ENCODE peak calls at places on chromosomes 11 and 22, in seven cellular contexts. M is right lobe of liver, C is IMR-90, E is fibroblast of pulmonary artery, O is retinal pigment epithelial cell, Z is spleen, H is astrocyte of the spinal cord. J is an unnamed sample.

GRCh38 chr11:64864473-64865285 is 13.7 kb downstream of the EHD1 start:
- DNase-seq in M (peak), Z (peak), O (no peak), E (peak), H (peak), C (peak), J (peak)

GRCh38 chr11:102849319-102849718 is 5.9 kb upstream of the MMP3 start:
- DNase-seq in H (peak), E (peak), C (peak), O (no peak), Z (no peak), M (no peak), J (peak)

GRCh38 chr11:17504330-17505107 is 27.9 kb upstream of the ABCC8 start:
- DNase-seq in Z (peak), E (peak), M (peak), O (no peak), H (peak), C (peak), J (peak)

GRCh38 chr11:111663820-111664219 is 61.6 kb downstream of the SIK2 start:
- DNase-seq in O (peak), M (no peak), E (peak), H (no peak), C (no peak), Z (no peak), J (peak)

GRCh38 chr11:95599959-95600586 is 189.5 kb downstream of the FAM76B start:
- DNase-seq in Z (no peak), H (no peak), O (peak), C (no peak), E (no peak), M (no peak), J (no peak)

GRCh38 chr11:2562181-2562581 is 117.4 kb downstream of the KCNQ1 start:
- DNase-seq in M (peak), H (no peak), Z (peak), E (no peak), O (no peak), C (no peak), J (no peak)

GRCh38 chr11:31995525-31996123 is 95.2 kb upstream of the RCN1 start:
- DNase-seq in E (peak), C (peak), O (no peak), Z (no peak), H (peak), M (no peak), J (peak)

GRCh38 chr11:124761301-124762021 is 629 bp downstream of the ESAM start:
- DNase-seq in H (no peak), E (no peak), O (no peak), M (no peak), C (no peak), Z (no peak), J (no peak)

GRCh38 chr11:60914620-60915249 is 777 bp downstream of the TMEM109 start:
- DNase-seq in C (peak), H (peak), M (peak), E (peak), Z (no peak), O (no peak), J (peak)

GRCh38 chr11:1855886-1856265 is 3.0 kb downstream of the LSP1 start:
- DNase-seq in Z (peak), H (no peak), M (no peak), E (no peak), C (no peak), O (no peak), J (no peak)

GRCh38 chr11:120331301-120331966 is 4.8 kb upstream of the ARHGEF12 start:
- DNase-seq in O (peak), E (peak), H (peak), M (no peak), C (peak), Z (no peak), J (peak)

GRCh38 chr11:72703281-72704008 is 29.2 kb upstream of the PDE2A start:
- DNase-seq in E (peak), Z (no peak), H (peak), O (no peak), M (no peak), C (peak), J (peak)

GRCh38 chr22:40560551-40560950 is 76.0 kb downstream of the MRTFA start:
- DNase-seq in O (no peak), H (peak), Z (no peak), E (peak), M (no peak), C (peak), J (peak)

GRCh38 chr11:15616130-15617105 is 501.7 kb downstream of the INSC start:
- DNase-seq in O (no peak), H (no peak), Z (no peak), M (no peak), E (no peak), C (no peak), J (no peak)

GRCh38 chr11:87298155-87298554 is 260.4 kb downstream of the TMEM135 start:
- DNase-seq in H (no peak), M (no peak), O (no peak), Z (no peak), E (no peak), C (no peak), J (no peak)

GRCh38 chr11:19332476-19332875 is 91.7 kb upstream of the E2F8 start:
- DNase-seq in O (no peak), C (no peak), Z (no peak), M (no peak), H (no peak), E (no peak), J (no peak)

GRCh38 chr11:8717876-8718753 is 35.5 kb downstream of the RPL27A start:
- DNase-seq in E (peak), M (peak), O (peak), C (peak), H (peak), Z (no peak), J (peak)

GRCh38 chr11:288328-289144 is at the start of gene PGGHG:
- DNase-seq in Z (peak), H (no peak), E (peak), M (peak), O (no peak), C (no peak), J (peak)

GRCh38 chr22:30564045-30564765 is 10.3 kb downstream of the GAL3ST1 start:
- DNase-seq in H (no peak), Z (no peak), C (no peak), O (no peak), M (no peak), E (no peak), J (no peak)

GRCh38 chr11:125201525-125202121 is 37.1 kb downstream of the PKNOX2 start:
- DNase-seq in H (no peak), C (peak), Z (peak), M (peak), E (peak), O (peak), J (no peak)

GRCh38 chr11:96014234-96014633 is 90.3 kb upstream of the MTMR2 start:
- DNase-seq in C (peak), Z (no peak), O (no peak), H (peak), E (peak), M (no peak), J (peak)

GRCh38 chr11:121070951-121071350 is 30.1 kb upstream of the TECTA start:
- DNase-seq in C (peak), Z (no peak), O (no peak), E (no peak), M (no peak), H (peak), J (no peak)

GRCh38 chr11:61417670-61418069 is 12.1 kb downstream of the CPSF7 start:
- DNase-seq in E (peak), M (no peak), O (no peak), H (no peak), Z (no peak), C (peak), J (peak)

GRCh38 chr22:17629646-17630045 is 1.1 kb upstream of the ATP6V1E1 start:
- DNase-seq in M (no peak), O (no peak), H (no peak), E (no peak), C (no peak), Z (no peak), J (no peak)
- H3K4me3 ChIP-seq in M (no peak), O (no peak), H (no peak), E (peak), C (no peak), Z (no peak), J (no peak)

GRCh38 chr22:50238755-50239154 is 6.1 kb downstream of the TUBGCP6 start:
- DNase-seq in M (no peak), H (no peak), Z (no peak), O (no peak), E (no peak), C (no peak), J (no peak)

GRCh38 chr22:50242406-50242949 is 2.3 kb downstream of the TUBGCP6 start:
- DNase-seq in M (no peak), H (no peak), E (no peak), O (no peak), Z (no peak), C (no peak), J (no peak)

GRCh38 chr22:50232481-50233151 is 12.2 kb downstream of the TUBGCP6 start:
- DNase-seq in M (no peak), E (no peak), C (no peak), O (no peak), H (no peak), Z (no peak), J (no peak)

GRCh38 chr22:50233223-50233622 is 11.6 kb downstream of the TUBGCP6 start:
- DNase-seq in M (no peak), Z (no peak), H (no peak), E (no peak), O (no peak), C (no peak), J (no peak)

GRCh38 chr22:50236731-50237409 is 8.0 kb downstream of the TUBGCP6 start:
- DNase-seq in M (no peak), C (peak), Z (no peak), E (peak), H (peak), O (no peak), J (no peak)
- TF ChIP-seq CTCF in M (peak), C (peak), Z (no peak), E (peak), H (peak), O (peak), J (peak)

DNA sequence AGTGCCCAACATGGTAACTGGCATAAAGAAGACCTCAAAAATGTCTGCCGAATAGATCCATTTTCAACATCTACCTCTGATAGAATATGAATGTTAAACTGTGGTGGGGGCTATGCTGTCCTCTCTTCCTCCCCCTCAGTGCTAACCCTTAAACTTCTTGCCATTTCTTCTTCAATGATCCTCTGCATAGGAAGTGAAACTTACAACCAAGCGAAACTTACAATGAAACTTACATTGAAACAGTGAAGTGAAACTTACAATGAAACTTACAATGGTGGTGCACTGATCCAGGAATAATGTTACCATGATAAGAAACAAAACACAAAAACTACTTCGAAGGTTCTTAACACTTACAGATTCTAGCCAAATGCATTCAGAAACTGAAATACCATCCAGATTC is 4.7 kb downstream of the RTCB start:
- DNase-seq in O (no peak), C (no peak), M (no peak), E (no peak), Z (no peak), H (no peak), J (no peak)
- H3K4me3 ChIP-seq in O (no peak), C (no peak), M (no peak), E (no peak), Z (no peak), H (no peak), J (no peak)

DNA sequence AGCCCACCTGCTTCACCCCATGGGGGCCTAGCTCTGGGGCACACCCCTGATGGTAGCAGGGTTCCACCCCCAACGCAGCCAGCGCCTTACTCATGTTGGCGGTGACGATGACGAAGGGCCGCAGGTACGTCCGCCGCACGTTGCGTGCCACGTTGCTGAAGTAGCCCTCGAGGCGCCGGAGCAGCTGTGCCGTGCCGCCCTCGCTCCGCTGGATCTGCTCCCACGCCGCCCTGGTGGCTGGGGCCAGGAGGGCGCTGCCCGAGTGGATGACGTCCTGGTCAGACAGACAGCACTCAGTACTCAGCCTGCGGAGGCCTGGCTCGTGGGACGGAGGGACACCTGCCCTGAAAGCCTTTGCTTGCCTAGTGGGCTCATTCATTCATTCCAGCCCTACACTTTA is 50.8 kb downstream of the TRMU start:
- DNase-seq in C (no peak), M (no peak), E (no peak), H (no peak), O (no peak), Z (no peak), J (no peak)
- TF ChIP-seq CTCF in C (no peak), M (no peak), E (no peak), H (peak), O (peak), Z (no peak), J (no peak)

GRCh38 chr11:109424893-109425292 is 2.9 kb downstream of the C11orf87 start:
- DNase-seq in H (no peak), M (no peak), E (no peak), C (no peak), Z (no peak), O (no peak), J (no peak)

GRCh38 chr11:109423860-109424190 is 1.8 kb downstream of the C11orf87 start:
- DNase-seq in O (no peak), C (no peak), E (no peak), H (no peak), Z (no peak), M (no peak), J (no peak)

GRCh38 chr11:109421981-109422590 is at the start of gene C11orf87:
- DNase-seq in H (peak), O (no peak), C (no peak), Z (peak), M (peak), E (no peak), J (no peak)

GRCh38 chr11:109422755-109423113 is 744 bp downstream of the C11orf87 start:
- DNase-seq in M (no peak), H (peak), Z (no peak), E (peak), C (no peak), O (no peak), J (peak)

GRCh38 chr11:109423114-109423859 is 1.3 kb downstream of the C11orf87 start:
- DNase-seq in M (no peak), E (peak), C (no peak), O (no peak), H (peak), Z (no peak), J (no peak)
- H3K4me3 ChIP-seq in M (no peak), E (peak), C (peak), O (peak), H (peak), Z (no peak), J (peak)

GRCh38 chr11:114059984-114060401 is 482 bp downstream of the ZBTB16 start:
- DNase-seq in O (no peak), C (no peak), Z (no peak), E (peak), M (no peak), H (peak), J (no peak)

GRCh38 chr11:114058026-114058706 is 1.3 kb upstream of the ZBTB16 start:
- DNase-seq in C (no peak), H (peak), M (peak), Z (no peak), O (no peak), E (peak), J (no peak)

GRCh38 chr11:114060402-114061052 is 1.0 kb downstream of the ZBTB16 start:
- DNase-seq in O (no peak), Z (peak), E (no peak), C (no peak), M (peak), H (peak), J (no peak)

GRCh38 chr11:114058871-114059277 is 637 bp upstream of the ZBTB16 start:
- DNase-seq in Z (no peak), M (peak), E (no peak), O (no peak), C (no peak), H (no peak), J (no peak)

DNA sequence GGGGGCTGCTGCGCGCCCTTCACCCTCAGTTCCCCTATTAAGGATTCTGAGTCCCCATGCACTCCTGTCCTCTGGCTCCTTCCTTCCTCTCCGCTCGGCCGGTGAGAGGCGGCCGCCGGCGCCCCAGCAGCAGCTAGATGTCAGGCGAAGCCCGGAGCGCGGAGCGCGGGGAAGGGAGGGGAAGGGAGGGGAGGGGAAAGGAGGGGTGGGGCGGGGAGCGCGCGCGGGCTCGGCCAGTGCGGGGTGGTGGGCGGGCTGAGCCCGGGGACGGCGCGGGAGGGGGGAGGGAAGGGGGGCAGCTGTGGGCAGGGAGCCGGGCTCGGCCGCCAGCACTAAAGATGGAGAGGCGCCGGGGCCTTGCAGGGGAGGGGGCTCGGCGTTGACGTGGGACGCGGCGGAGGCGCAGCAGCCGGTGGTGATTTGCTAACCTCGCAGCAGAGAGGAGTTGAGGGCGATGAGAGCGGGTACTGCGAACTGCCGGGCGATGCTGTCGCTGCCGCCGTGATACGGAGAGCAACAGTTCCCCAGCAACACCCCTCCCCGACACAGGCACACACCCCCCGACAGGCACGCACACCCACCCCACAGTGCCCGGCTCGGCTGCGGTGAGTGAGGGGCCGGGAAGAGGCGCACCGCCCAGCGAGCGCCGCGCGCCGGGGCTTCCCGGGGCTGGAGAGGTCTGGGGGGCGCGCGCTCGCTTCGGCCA is at the start of gene ZBTB16:
- DNase-seq in O (no peak), E (peak), H (peak), Z (peak), M (peak), C (no peak), J (no peak)
- TF ChIP-seq CTCF in O (no peak), E (peak), H (peak), Z (peak), M (peak), C (no peak), J (no peak)

GRCh38 chr11:76321340-76321739 is 59.6 kb downstream of the THAP12 start:
- DNase-seq in O (no peak), E (no peak), H (no peak), Z (peak), C (no peak), M (no peak), J (no peak)
- H3K4me3 ChIP-seq in O (peak), E (no peak), H (no peak), Z (no peak), C (no peak), M (no peak), J (no peak)

GRCh38 chr11:43577566-43578264 is 102.8 kb upstream of the HSD17B12 start:
- DNase-seq in H (no peak), M (no peak), C (no peak), E (no peak), Z (no peak), O (no peak), J (no peak)

GRCh38 chr11:43579919-43580276 is 100.6 kb upstream of the HSD17B12 start:
- DNase-seq in C (no peak), Z (no peak), O (no peak), E (no peak), M (no peak), H (no peak), J (no peak)

GRCh38 chr11:43578346-43579170 is 102.0 kb upstream of the HSD17B12 start:
- DNase-seq in E (peak), M (no peak), C (peak), O (no peak), Z (no peak), H (peak), J (peak)

GRCh38 chr11:43580735-43581369 is 99.7 kb upstream of the HSD17B12 start:
- DNase-seq in E (no peak), O (no peak), C (peak), H (no peak), Z (no peak), M (no peak), J (no peak)

GRCh38 chr11:43579171-43579918 is 101.2 kb upstream of the HSD17B12 start:
- DNase-seq in M (no peak), O (no peak), C (peak), E (peak), Z (no peak), H (peak), J (no peak)
- TF ChIP-seq CTCF in M (peak), O (peak), C (peak), E (peak), Z (no peak), H (peak), J (peak)

DNA sequence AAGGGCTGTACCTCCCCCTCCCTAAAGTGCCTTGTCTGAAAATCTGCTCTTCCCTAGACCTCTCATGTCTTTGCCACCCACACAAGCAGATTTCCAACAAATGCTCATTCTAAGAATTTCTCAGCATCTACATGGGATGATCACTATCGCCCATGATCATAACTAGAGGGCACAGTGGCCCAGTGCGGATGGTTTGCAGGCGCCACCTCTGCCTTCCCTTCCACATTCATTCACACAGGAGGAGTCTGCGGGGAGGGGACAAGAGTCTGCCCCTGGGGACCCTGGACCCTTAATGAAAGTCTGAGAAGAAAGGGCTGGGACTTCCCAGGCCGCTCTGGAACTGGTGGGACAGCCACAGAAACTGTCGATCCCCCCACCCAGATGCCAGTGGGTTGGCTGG is 28.9 kb downstream of the KCTD17 start:
- DNase-seq in Z (no peak), M (no peak), E (no peak), O (no peak), H (no peak), C (no peak), J (no peak)
- H3K4me3 ChIP-seq in Z (no peak), M (no peak), E (no peak), O (no peak), H (no peak), C (no peak), J (no peak)